ENCODE peak calls at places on chromosomes 3 and 15, in five cellular contexts. K is Daoy; E is stimulated activated CD8-positive, alpha-beta memory T cell treated with anti-CD3 and anti-CD28 coated beads, Interleukin-15, amount 100 ng/mL, for 24 hours; F is Calu3; C is effector CD4-positive, alpha-beta T cell. X is an unnamed sample.

GRCh38 chr15:63668601-63669000 is 71.4 kb downstream of the FBXL22 start:
- DNase-seq in K (no peak), E (no peak), F (no peak), C (no peak), X (no peak)

GRCh38 chr3:53217175-53217574 is 38.6 kb downstream of the TKT start:
- DNase-seq in K (no peak), E (no peak), F (no peak), C (no peak), X (no peak)

GRCh38 chr3:81788650-81789049 is 27.2 kb upstream of the GBE1 start:
- DNase-seq in K (no peak), E (no peak), F (no peak), C (no peak), X (no peak)

GRCh38 chr3:110583373-110583935 is 488.2 kb upstream of the NECTIN3 start:
- DNase-seq in K (no peak), E (no peak), F (peak), C (no peak), X (no peak)

GRCh38 chr3:180073561-180073960 is 36.8 kb upstream of the PEX5L start:
- DNase-seq in K (no peak), E (no peak), F (no peak), C (no peak), X (no peak)

GRCh38 chr3:187767266-187768032 is 22.2 kb upstream of the BCL6 start:
- DNase-seq in K (no peak), E (no peak), F (no peak), C (no peak), X (no peak)

GRCh38 chr15:31274496-31275330 is 51.9 kb upstream of the KLF13 start:
- DNase-seq in K (no peak), E (no peak), F (no peak), C (no peak), X (no peak)

GRCh38 chr3:186099178-186099577 is 9.7 kb downstream of the ETV5 start:
- DNase-seq in K (peak), E (no peak), F (peak), C (no peak), X (no peak)

GRCh38 chr3:22175899-22176298 is 424.9 kb upstream of the ZNF385D start:
- DNase-seq in K (no peak), E (no peak), F (no peak), C (no peak), X (no peak)

GRCh38 chr3:124791639-124792111 is 61.4 kb downstream of the UMPS start:
- DNase-seq in K (peak), E (no peak), F (no peak), C (no peak), X (no peak)

GRCh38 chr15:47374222-47374621 is 343.1 kb upstream of the SEMA6D start:
- DNase-seq in K (peak), E (no peak), F (no peak), C (no peak), X (no peak)

GRCh38 chr3:162082516-162082915 is 585.9 kb downstream of the OTOL1 start:
- DNase-seq in K (no peak), E (no peak), F (no peak), C (no peak), X (no peak)

GRCh38 chr3:17258823-17259436 is 374.2 kb downstream of the PLCL2 start:
- DNase-seq in K (peak), E (no peak), F (peak), C (peak), X (peak)

GRCh38 chr15:27059610-27060202 is 88.7 kb downstream of the GABRG3 start:
- DNase-seq in K (peak), E (no peak), F (peak), C (no peak), X (no peak)

GRCh38 chr3:118817748-118818165 is 216.9 kb downstream of the IGSF11 start:
- DNase-seq in K (peak), E (no peak), F (peak), C (no peak), X (peak)

GRCh38 chr15:92095691-92096090 is 242.2 kb downstream of the SLCO3A1 start:
- DNase-seq in K (no peak), E (no peak), F (no peak), C (peak), X (peak)

GRCh38 chr3:30443756-30444673 is 162.4 kb upstream of the TGFBR2 start:
- DNase-seq in K (no peak), E (no peak), F (no peak), C (no peak), X (no peak)

GRCh38 chr3:78091478-78092119 is 1051.7 kb downstream of the ROBO2 start:
- DNase-seq in K (no peak), E (no peak), F (no peak), C (no peak), X (no peak)

GRCh38 chr3:127233371-127233770 is 40.4 kb downstream of the PRR23E start:
- DNase-seq in K (no peak), E (no peak), F (peak), C (no peak), X (no peak)

GRCh38 chr15:43238691-43239131 is 17.9 kb upstream of the EPB42 start:
- DNase-seq in K (no peak), E (no peak), F (no peak), C (no peak), X (no peak)

GRCh38 chr15:92818658-92819311 is 81.3 kb upstream of the CHD2 start:
- DNase-seq in K (no peak), E (no peak), F (no peak), C (no peak), X (peak)

GRCh38 chr3:159640220-159640619 is 348.4 kb upstream of the IL12A start:
- DNase-seq in K (no peak), E (no peak), F (no peak), C (no peak), X (no peak)

GRCh38 chr3:160400048-160400630 is 689 bp downstream of the SMC4 start:
- DNase-seq in K (peak), E (no peak), F (peak), C (peak), X (peak)

GRCh38 chr15:80241508-80241907 is 10.5 kb downstream of the CTXND1 start:
- DNase-seq in K (no peak), E (no peak), F (no peak), C (no peak), X (no peak)

GRCh38 chr3:128554100-128554464 is 61.1 kb upstream of the GATA2 start:
- DNase-seq in K (peak), E (no peak), F (peak), C (no peak), X (no peak)

GRCh38 chr3:10500717-10501663 is 4.4 kb downstream of the ATP2B2 start:
- DNase-seq in K (no peak), E (no peak), F (no peak), C (no peak), X (no peak)

GRCh38 chr3:13115991-13116390 is 42.8 kb upstream of the IQSEC1 start:
- DNase-seq in K (no peak), E (no peak), F (no peak), C (no peak), X (peak)

GRCh38 chr15:89129123-89129815 is 41.0 kb downstream of the ABHD2 start:
- DNase-seq in K (peak), E (no peak), F (peak), C (peak), X (peak)

GRCh38 chr3:56885879-56886647 is 84.3 kb upstream of the ARHGEF3 start:
- DNase-seq in K (no peak), E (no peak), F (no peak), C (no peak), X (no peak)

GRCh38 chr3:86333636-86334035 is 657.3 kb downstream of the VGLL3 start:
- DNase-seq in K (no peak), E (no peak), F (no peak), C (no peak), X (no peak)

GRCh38 chr3:79111375-79112052 is 656.3 kb downstream of the ROBO1 start:
- DNase-seq in K (no peak), E (no peak), F (no peak), C (no peak), X (no peak)

GRCh38 chr3:101042996-101043686 is 49.9 kb upstream of the ABI3BP start:
- DNase-seq in K (no peak), E (no peak), F (no peak), C (no peak), X (no peak)

GRCh38 chr3:148330486-148330885 is 367.2 kb upstream of the AGTR1 start:
- DNase-seq in K (no peak), E (no peak), F (no peak), C (no peak), X (no peak)

GRCh38 chr15:71679223-71680078 is 130.9 kb upstream of the NR2E3 start:
- DNase-seq in K (peak), E (no peak), F (no peak), C (no peak), X (no peak)

GRCh38 chr15:77037475-77038209 is 33.3 kb downstream of the TSPAN3 start:
- DNase-seq in K (no peak), E (no peak), F (no peak), C (no peak), X (no peak)

GRCh38 chr3:87120850-87121249 is 106.3 kb upstream of the CHMP2B start:
- DNase-seq in K (no peak), E (no peak), F (no peak), C (no peak), X (no peak)

GRCh38 chr15:84633311-84634227 is 20.5 kb downstream of the WDR73 start:
- DNase-seq in K (peak), E (peak), F (peak), C (peak), X (peak)

X was measured in T-helper 1 cell.